ENCODE peak calls at places on chromosomes 12 and 14, in six cellular contexts. One of them, this sample, is unnamed.

GRCh38 chr14:51023964-51024363 is 70.9 kb downstream of the TRIM9 start:
- DNase-seq in HFFc6: no peak
- DNase-seq in NB4: no peak
- DNase-seq in A549: no peak
- DNase-seq in ELR: no peak
- DNase-seq in mammary epithelial cell: no peak
- DNase-seq in this sample: no peak

GRCh38 chr12:67811437-67812361 is 163.2 kb downstream of the DYRK2 start:
- DNase-seq in A549: peak; percentile 45
- DNase-seq in NB4: peak; percentile 8
- DNase-seq in mammary epithelial cell: peak; percentile 92
- DNase-seq in HFFc6: peak; percentile 89
- DNase-seq in ELR: peak; percentile 93
- DNase-seq in this sample: no peak

GRCh38 chr12:118680361-118680963 is 300.9 kb upstream of the SRRM4 start:
- DNase-seq in HFFc6: no peak
- DNase-seq in NB4: peak; percentile 24
- DNase-seq in mammary epithelial cell: no peak
- DNase-seq in ELR: no peak
- DNase-seq in A549: peak; percentile 17
- DNase-seq in this sample: no peak

GRCh38 chr14:102525213-102526143 is 15.9 kb upstream of the ANKRD9 start:
- DNase-seq in mammary epithelial cell: peak; percentile 71
- DNase-seq in ELR: peak; percentile 75
- DNase-seq in NB4: peak; percentile 70
- DNase-seq in HFFc6: peak; percentile 63
- DNase-seq in A549: peak; percentile 80
- DNase-seq in this sample: peak; percentile 37

GRCh38 chr12:121652767-121653497 is 16.5 kb downstream of the MORN3 start:
- DNase-seq in A549: no peak
- DNase-seq in HFFc6: no peak
- DNase-seq in mammary epithelial cell: no peak
- DNase-seq in NB4: peak; percentile 49
- DNase-seq in ELR: no peak
- DNase-seq in this sample: no peak

GRCh38 chr12:62379026-62379722 is 87.5 kb upstream of the MON2 start:
- DNase-seq in mammary epithelial cell: no peak
- DNase-seq in HFFc6: no peak
- DNase-seq in A549: no peak
- DNase-seq in ELR: no peak
- DNase-seq in NB4: no peak
- DNase-seq in this sample: no peak

GRCh38 chr14:68088463-68088862 is 268.9 kb downstream of the RAD51B start:
- DNase-seq in A549: peak; percentile 76
- DNase-seq in NB4: no peak
- DNase-seq in ELR: no peak
- DNase-seq in HFFc6: no peak
- DNase-seq in mammary epithelial cell: no peak
- DNase-seq in this sample: peak; percentile 48

GRCh38 chr14:100530270-100531072 is 56.7 kb downstream of the BEGAIN start:
- DNase-seq in HFFc6: no peak
- DNase-seq in A549: no peak
- DNase-seq in ELR: no peak
- DNase-seq in mammary epithelial cell: no peak
- DNase-seq in NB4: no peak
- DNase-seq in this sample: no peak

GRCh38 chr12:81207173-81207572 is 129.3 kb downstream of the ACSS3 start:
- DNase-seq in ELR: no peak
- DNase-seq in NB4: no peak
- DNase-seq in HFFc6: no peak
- DNase-seq in A549: no peak
- DNase-seq in mammary epithelial cell: no peak
- DNase-seq in this sample: no peak

GRCh38 chr12:11747969-11748368 is 98.5 kb downstream of the ETV6 start:
- DNase-seq in NB4: no peak
- DNase-seq in mammary epithelial cell: no peak
- DNase-seq in ELR: no peak
- DNase-seq in HFFc6: no peak
- DNase-seq in A549: no peak
- DNase-seq in this sample: no peak

GRCh38 chr12:124370851-124371250 is 76.0 kb downstream of the RFLNA start:
- DNase-seq in HFFc6: no peak
- DNase-seq in A549: no peak
- DNase-seq in NB4: no peak
- DNase-seq in ELR: peak; percentile 60
- DNase-seq in mammary epithelial cell: no peak
- DNase-seq in this sample: no peak

GRCh38 chr14:105860615-105861580 is 334.5 kb downstream of the TMEM121 start:
- DNase-seq in mammary epithelial cell: no peak
- DNase-seq in NB4: no peak
- DNase-seq in ELR: no peak
- DNase-seq in A549: no peak
- DNase-seq in HFFc6: no peak
- DNase-seq in this sample: peak; percentile 6

GRCh38 chr14:24665440-24665991 is 31.5 kb upstream of the GZMB start:
- DNase-seq in mammary epithelial cell: peak; percentile 70
- DNase-seq in A549: no peak
- DNase-seq in NB4: peak; percentile 93
- DNase-seq in ELR: no peak
- DNase-seq in HFFc6: no peak
- DNase-seq in this sample: no peak

GRCh38 chr12:95574799-95575452 is 23.6 kb upstream of the USP44 start:
- DNase-seq in NB4: peak; percentile 45
- DNase-seq in ELR: peak; percentile 72
- DNase-seq in mammary epithelial cell: peak; percentile 34
- DNase-seq in A549: peak; percentile 61
- DNase-seq in HFFc6: peak; percentile 49
- DNase-seq in this sample: no peak

This sample was measured in uterus.